ENCODE peak calls at places on chromosomes 2 and 18, in five cellular contexts. L is K562, R is HCT116, F is GM12878, Q is HepG2. G is an unnamed sample.

GRCh38 chr2:236661064-236661761 is 91.6 kb downstream of the ACKR3 start:
- DNase-seq in Q (no peak), R (no peak), L (no peak), F (no peak), G (peak)

GRCh38 chr2:101858910-101859309 is 132.8 kb upstream of the IL1R2 start:
- DNase-seq in Q (no peak), L (no peak), F (no peak), R (no peak), G (no peak)

GRCh38 chr2:10249798-10250197 is 52.9 kb upstream of the HPCAL1 start:
- DNase-seq in R (no peak), F (no peak), L (no peak), Q (no peak), G (no peak)

GRCh38 chr2:186979439-186980116 is 130.6 kb upstream of the ZSWIM2 start:
- DNase-seq in F (no peak), R (no peak), L (no peak), Q (no peak), G (peak)

GRCh38 chr2:20490300-20491181 is 43.7 kb downstream of the RHOB start:
- DNase-seq in Q (no peak), L (no peak), R (no peak), F (no peak), G (no peak)

GRCh38 chr2:235170536-235171510 is 219.0 kb downstream of the SH3BP4 start:
- DNase-seq in Q (no peak), F (no peak), R (peak), L (no peak), G (peak)

GRCh38 chr2:217694296-217694695 is 308.5 kb downstream of the TNS1 start:
- DNase-seq in R (no peak), Q (no peak), F (no peak), L (no peak), G (no peak)

GRCh38 chr2:203830294-203831055 is 37.1 kb upstream of the CTLA4 start:
- DNase-seq in R (no peak), F (no peak), Q (no peak), L (no peak), G (no peak)

GRCh38 chr2:178177066-178177679 is 17.1 kb upstream of the OSBPL6 start:
- DNase-seq in R (no peak), L (no peak), F (no peak), Q (no peak), G (no peak)

GRCh38 chr2:72630767-72631166 is 195.1 kb downstream of the EXOC6B start:
- DNase-seq in R (no peak), F (no peak), L (no peak), Q (no peak), G (no peak)

GRCh38 chr2:174259981-174260380 is 11.6 kb upstream of the OLA1 start:
- DNase-seq in Q (no peak), R (no peak), L (no peak), F (no peak), G (no peak)

GRCh38 chr2:206482123-206482522 is 38.8 kb downstream of the ADAM23 start:
- DNase-seq in L (peak), F (no peak), R (no peak), Q (no peak), G (no peak)

GRCh38 chr2:146730882-146731281 is 1113.9 kb upstream of the ACVR2A start:
- DNase-seq in F (no peak), R (no peak), Q (no peak), L (no peak), G (no peak)

GRCh38 chr2:99217929-99218501 is 37.0 kb downstream of the MRPL30 start:
- DNase-seq in Q (no peak), R (no peak), L (no peak), F (no peak), G (no peak)

GRCh38 chr2:24546668-24547067 is 55.6 kb downstream of the NCOA1 start:
- DNase-seq in R (no peak), F (no peak), Q (no peak), L (no peak), G (no peak)

GRCh38 chr2:237731663-237732062 is 66.9 kb upstream of the RBM44 start:
- DNase-seq in L (no peak), R (peak), Q (peak), F (no peak), G (no peak)

GRCh38 chr2:223853425-223853837 is 16.0 kb upstream of the AP1S3 start:
- DNase-seq in Q (peak), R (no peak), L (no peak), F (no peak), G (no peak)

GRCh38 chr2:236706803-236707202 is 137.2 kb downstream of the ACKR3 start:
- DNase-seq in Q (no peak), F (no peak), R (no peak), L (no peak), G (no peak)

GRCh38 chr18:10536270-10536669 is 10.4 kb downstream of the NAPG start:
- DNase-seq in R (no peak), L (no peak), Q (no peak), F (no peak), G (no peak)

DNA sequence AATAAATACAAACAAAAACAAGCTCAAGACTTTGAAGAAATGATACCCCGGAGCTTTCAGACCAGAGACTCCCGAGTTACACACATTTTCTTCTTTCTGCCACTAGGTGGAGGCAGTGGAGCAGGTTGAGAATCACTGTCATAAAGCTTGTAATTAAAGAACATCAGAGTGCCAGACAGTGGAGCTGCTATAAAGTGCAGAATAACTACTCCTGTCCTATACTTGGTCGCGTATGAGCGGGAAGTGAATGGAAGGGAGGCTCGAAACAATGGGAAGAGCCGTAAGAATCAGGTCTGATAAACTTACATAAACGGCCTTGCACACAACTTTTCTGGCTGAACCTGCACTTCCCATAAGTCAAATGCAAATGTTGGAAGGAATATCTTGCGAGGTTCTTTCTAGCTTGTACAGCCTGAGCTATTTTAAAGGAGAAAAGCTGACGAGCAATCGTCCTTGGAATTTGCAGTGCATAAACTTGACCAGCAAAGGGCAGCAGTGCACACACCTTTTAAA is 189.0 kb downstream of the RPIA start:
- DNase-seq in Q (peak), F (no peak), L (peak), R (peak), G (no peak)
- TF ChIP-seq SRF in Q (no peak), F (no peak), L (no peak), R (no peak), G (no peak)

GRCh38 chr18:3297025-3297984 is 35.4 kb downstream of the MYL12B start:
- DNase-seq in R (peak), Q (peak), L (peak), F (peak), G (peak)
- TF ChIP-seq MAX in R (peak), Q (peak), L (peak), F (peak), G (peak)

GRCh38 chr2:61906187-61906470 is 655 bp downstream of the COMMD1 start:
- DNase-seq in L (no peak), Q (no peak), R (no peak), F (no peak), G (no peak)

GRCh38 chr2:61910603-61911002 is 5.1 kb downstream of the COMMD1 start:
- DNase-seq in R (no peak), F (no peak), L (no peak), Q (peak), G (no peak)

GRCh38 chr2:61905372-61906186 is at the start of gene COMMD1:
- DNase-seq in R (no peak), F (peak), L (peak), Q (peak), G (peak)

GRCh38 chr2:61911510-61911909 is 6.0 kb downstream of the COMMD1 start:
- DNase-seq in F (no peak), Q (no peak), L (no peak), R (no peak), G (no peak)
- TF ChIP-seq SRF in F (no peak), Q (no peak), L (no peak), R (no peak), G (no peak)

GRCh38 chr2:120899373-120899772 is 163.7 kb downstream of the GLI2 start:
- DNase-seq in R (no peak), F (no peak), Q (no peak), L (no peak), G (no peak)
- TF ChIP-seq MAX in R (no peak), F (no peak), Q (no peak), L (no peak), G (no peak)

GRCh38 chr2:239529313-239530015 is 128.6 kb upstream of the HDAC4 start:
- DNase-seq in R (no peak), Q (no peak), F (no peak), L (no peak), G (no peak)
- TF ChIP-seq SRF in R (no peak), Q (no peak), F (no peak), L (no peak), G (no peak)